ENCODE peak calls at places on chromosomes 16 and 17, in four cellular contexts. One of them, this sample, is unnamed.

GRCh38 chr16:88533945-88534641 is 36.1 kb upstream of the ZC3H18 start:
- DNase-seq in fibroblast of pulmonary artery: peak
- DNase-seq in endothelial cell: peak
- DNase-seq in progenitor cell of endocrine pancreas: peak
- DNase-seq in this sample: peak

GRCh38 chr17:83178533-83179201 is 99.3 kb downstream of the METRNL start:
- DNase-seq in progenitor cell of endocrine pancreas: no peak
- DNase-seq in endothelial cell: no peak
- DNase-seq in fibroblast of pulmonary artery: no peak
- DNase-seq in this sample: peak

GRCh38 chr16:12750554-12750918 is 53.2 kb downstream of the CPPED1 start:
- DNase-seq in endothelial cell: no peak
- DNase-seq in progenitor cell of endocrine pancreas: no peak
- DNase-seq in fibroblast of pulmonary artery: no peak
- DNase-seq in this sample: no peak

GRCh38 chr17:1574697-1575471 is 12.3 kb upstream of the PITPNA start:
- DNase-seq in fibroblast of pulmonary artery: no peak
- DNase-seq in endothelial cell: peak
- DNase-seq in progenitor cell of endocrine pancreas: no peak
- DNase-seq in this sample: no peak

GRCh38 chr16:1379054-1379862 is 27.5 kb downstream of the GNPTG start:
- DNase-seq in endothelial cell: peak
- DNase-seq in fibroblast of pulmonary artery: peak
- DNase-seq in progenitor cell of endocrine pancreas: peak
- DNase-seq in this sample: no peak

GRCh38 chr17:27544350-27545131 is 86.4 kb upstream of the LGALS9 start:
- DNase-seq in endothelial cell: no peak
- DNase-seq in progenitor cell of endocrine pancreas: no peak
- DNase-seq in fibroblast of pulmonary artery: peak
- DNase-seq in this sample: no peak

GRCh38 chr17:78993981-78994671 is 14.4 kb upstream of the LGALS3BP start:
- DNase-seq in fibroblast of pulmonary artery: no peak
- DNase-seq in progenitor cell of endocrine pancreas: no peak
- DNase-seq in endothelial cell: no peak
- DNase-seq in this sample: no peak

GRCh38 chr17:21370430-21370829 is 5.7 kb upstream of the KCNJ12 start:
- DNase-seq in progenitor cell of endocrine pancreas: no peak
- DNase-seq in fibroblast of pulmonary artery: no peak
- DNase-seq in endothelial cell: no peak
- DNase-seq in this sample: no peak

GRCh38 chr17:47621293-47622178 is 28.2 kb upstream of the KPNB1 start:
- DNase-seq in fibroblast of pulmonary artery: peak
- DNase-seq in progenitor cell of endocrine pancreas: no peak
- DNase-seq in endothelial cell: no peak
- DNase-seq in this sample: no peak

DNA sequence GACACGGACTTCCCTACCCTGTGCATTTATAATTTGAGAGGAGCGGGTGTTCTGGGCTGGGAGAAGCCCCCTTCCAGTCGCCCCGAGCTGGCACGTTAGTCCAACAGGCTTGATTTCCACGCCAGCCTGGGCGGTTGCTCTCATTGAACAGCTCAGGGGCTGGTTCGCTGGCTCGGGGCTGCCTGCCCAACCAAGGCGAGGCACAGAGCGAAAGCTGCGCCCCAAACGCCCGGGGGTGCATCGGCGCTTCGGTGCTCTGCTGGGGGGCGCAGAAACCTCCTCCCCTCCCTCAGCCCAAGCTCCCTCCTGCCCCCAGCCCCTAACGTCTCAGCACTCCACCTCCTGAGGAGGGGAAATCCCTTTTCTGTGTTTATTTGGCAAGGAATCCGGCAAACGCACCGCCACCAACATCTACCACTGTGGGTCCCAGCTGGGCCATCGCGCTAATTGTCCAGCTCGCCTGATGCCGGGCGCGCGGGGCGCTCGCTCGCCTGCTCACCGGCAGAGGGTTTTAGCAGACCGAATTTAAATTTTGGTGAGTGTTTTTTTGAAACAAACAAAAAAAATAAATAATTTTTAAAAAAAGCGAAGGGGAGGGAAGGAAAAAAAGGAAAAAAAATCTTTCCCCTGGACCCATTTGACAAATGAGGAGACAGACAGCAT is 29.5 kb upstream of the RBFOX1 start:
- DNase-seq in endothelial cell: peak
- DNase-seq in fibroblast of pulmonary artery: no peak
- DNase-seq in progenitor cell of endocrine pancreas: peak
- DNase-seq in this sample: no peak
- TF ChIP-seq CTCF in endothelial cell: no peak
- TF ChIP-seq CTCF in fibroblast of pulmonary artery: no peak
- TF ChIP-seq CTCF in progenitor cell of endocrine pancreas: peak
- TF ChIP-seq CTCF in this sample: peak

DNA sequence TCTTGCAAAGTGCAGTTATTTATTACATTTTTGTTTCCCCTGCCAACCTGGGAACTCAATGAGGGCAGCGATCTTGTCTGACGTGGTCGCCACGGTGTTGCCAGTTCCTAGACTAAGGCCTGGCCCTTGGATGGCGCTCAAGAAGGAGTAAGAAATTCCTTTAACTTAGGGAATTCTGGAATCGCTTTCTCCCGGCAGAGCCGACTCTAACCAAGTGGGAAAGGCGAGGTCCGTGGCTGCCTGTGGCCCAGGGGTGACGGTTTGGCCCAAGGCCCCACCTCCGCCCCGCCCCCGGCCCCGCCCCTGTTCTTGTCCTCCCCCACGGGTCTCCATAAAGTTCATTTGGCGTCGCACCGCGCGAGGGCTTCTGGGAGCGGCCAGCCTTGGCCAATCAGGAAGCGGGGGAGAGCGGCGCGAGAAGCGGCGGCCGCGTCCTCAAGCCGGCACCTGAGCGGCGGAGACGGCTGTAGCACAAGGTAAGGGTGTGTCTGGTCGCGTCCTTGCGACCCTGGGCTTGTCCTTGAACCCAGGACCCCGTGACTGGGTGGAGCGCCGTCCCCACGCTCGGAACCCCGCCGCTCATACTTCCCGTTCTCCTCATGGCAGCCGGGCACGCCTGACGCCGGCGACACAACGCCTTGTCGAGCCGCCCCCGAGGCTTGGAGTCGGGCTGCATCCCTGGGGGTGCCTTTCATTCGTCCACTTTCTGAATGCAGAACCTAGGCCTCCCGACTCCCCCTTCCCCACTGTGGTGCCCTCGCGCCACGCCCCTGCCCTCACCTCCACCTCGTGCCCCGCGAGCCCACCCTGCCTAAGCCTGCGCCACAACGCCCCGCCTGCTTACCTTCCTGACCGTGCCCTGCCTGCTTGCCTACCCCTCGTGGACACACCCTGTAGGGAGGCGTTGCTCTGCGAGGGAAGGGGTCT is at the start of gene NUP93:
- DNase-seq in progenitor cell of endocrine pancreas: peak
- DNase-seq in fibroblast of pulmonary artery: peak
- DNase-seq in endothelial cell: peak
- DNase-seq in this sample: peak
- TF ChIP-seq CTCF in progenitor cell of endocrine pancreas: no peak
- TF ChIP-seq CTCF in fibroblast of pulmonary artery: no peak
- TF ChIP-seq CTCF in endothelial cell: no peak
- TF ChIP-seq CTCF in this sample: no peak

DNA sequence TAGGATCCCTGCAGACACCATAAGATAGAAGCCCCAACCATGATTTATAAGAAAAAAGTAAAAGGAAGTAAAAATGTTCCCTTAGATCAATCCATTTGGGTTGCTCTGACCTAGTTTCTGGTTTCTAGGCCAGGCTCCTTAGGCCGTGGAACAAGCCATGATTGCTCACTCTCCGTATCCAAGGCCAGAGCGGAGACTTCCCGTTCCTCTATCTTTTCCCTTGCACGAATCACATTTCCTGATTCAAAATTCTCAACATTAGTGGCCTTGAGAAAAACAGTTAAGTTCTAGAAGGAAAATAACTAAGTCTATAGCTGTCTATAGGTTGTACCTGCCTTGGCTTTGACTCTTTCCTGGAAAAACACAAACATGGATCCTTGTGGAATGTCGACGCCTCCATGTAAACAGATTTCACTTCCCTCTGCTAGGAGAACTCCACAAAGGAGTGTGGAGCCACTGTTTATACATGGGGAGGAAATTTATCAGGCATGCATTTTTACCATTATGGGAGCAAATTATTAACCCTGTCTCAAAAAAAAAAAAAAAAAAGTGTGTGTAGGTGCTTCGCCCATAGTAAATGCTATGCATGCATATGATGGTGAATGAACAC is 149.6 kb downstream of the ZFHX3 start:
- DNase-seq in fibroblast of pulmonary artery: no peak
- DNase-seq in progenitor cell of endocrine pancreas: no peak
- DNase-seq in endothelial cell: no peak
- DNase-seq in this sample: no peak
- TF ChIP-seq CTCF in fibroblast of pulmonary artery: no peak
- TF ChIP-seq CTCF in progenitor cell of endocrine pancreas: no peak
- TF ChIP-seq CTCF in endothelial cell: no peak
- TF ChIP-seq CTCF in this sample: no peak

DNA sequence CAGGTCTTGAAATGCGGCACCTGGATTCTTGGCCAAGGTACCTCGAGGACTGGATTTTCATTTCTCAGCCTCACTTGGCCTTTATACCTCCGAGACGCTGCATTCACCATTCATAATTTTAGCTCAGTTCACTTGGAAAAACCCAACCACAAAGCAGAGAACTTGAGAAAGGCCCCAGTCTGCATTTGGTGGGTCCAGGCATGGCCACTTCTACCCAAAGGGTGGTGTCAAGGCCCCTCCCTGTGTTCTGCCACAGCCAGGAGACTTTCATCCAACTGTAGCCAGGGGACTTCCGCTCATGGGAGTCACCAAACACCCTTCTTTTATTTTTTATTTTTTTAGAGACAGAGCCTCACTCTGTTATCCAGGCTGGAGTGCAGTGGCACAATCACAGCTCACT is 14.7 kb upstream of the TVP23A start:
- DNase-seq in endothelial cell: no peak
- DNase-seq in fibroblast of pulmonary artery: no peak
- DNase-seq in progenitor cell of endocrine pancreas: no peak
- DNase-seq in this sample: no peak
- TF ChIP-seq CTCF in endothelial cell: no peak
- TF ChIP-seq CTCF in fibroblast of pulmonary artery: no peak
- TF ChIP-seq CTCF in progenitor cell of endocrine pancreas: no peak
- TF ChIP-seq CTCF in this sample: no peak

GRCh38 chr16:22671301-22672076 is 142.5 kb upstream of the HS3ST2 start:
- DNase-seq in progenitor cell of endocrine pancreas: no peak
- DNase-seq in endothelial cell: no peak
- DNase-seq in fibroblast of pulmonary artery: no peak
- DNase-seq in this sample: peak
- TF ChIP-seq CTCF in progenitor cell of endocrine pancreas: no peak
- TF ChIP-seq CTCF in endothelial cell: no peak
- TF ChIP-seq CTCF in fibroblast of pulmonary artery: no peak
- TF ChIP-seq CTCF in this sample: peak

GRCh38 chr16:19092653-19093410 is 20.9 kb upstream of the ITPRIPL2 start:
- DNase-seq in fibroblast of pulmonary artery: no peak
- DNase-seq in endothelial cell: no peak
- DNase-seq in progenitor cell of endocrine pancreas: no peak
- DNase-seq in this sample: no peak

GRCh38 chr16:19095699-19096098 is 18.1 kb upstream of the ITPRIPL2 start:
- DNase-seq in fibroblast of pulmonary artery: no peak
- DNase-seq in endothelial cell: no peak
- DNase-seq in progenitor cell of endocrine pancreas: no peak
- DNase-seq in this sample: no peak

GRCh38 chr16:19098173-19098572 is 15.6 kb upstream of the ITPRIPL2 start:
- DNase-seq in progenitor cell of endocrine pancreas: no peak
- DNase-seq in fibroblast of pulmonary artery: no peak
- DNase-seq in endothelial cell: no peak
- DNase-seq in this sample: no peak

GRCh38 chr16:19093631-19094541 is 19.9 kb upstream of the ITPRIPL2 start:
- DNase-seq in endothelial cell: no peak
- DNase-seq in fibroblast of pulmonary artery: no peak
- DNase-seq in progenitor cell of endocrine pancreas: no peak
- DNase-seq in this sample: no peak

DNA sequence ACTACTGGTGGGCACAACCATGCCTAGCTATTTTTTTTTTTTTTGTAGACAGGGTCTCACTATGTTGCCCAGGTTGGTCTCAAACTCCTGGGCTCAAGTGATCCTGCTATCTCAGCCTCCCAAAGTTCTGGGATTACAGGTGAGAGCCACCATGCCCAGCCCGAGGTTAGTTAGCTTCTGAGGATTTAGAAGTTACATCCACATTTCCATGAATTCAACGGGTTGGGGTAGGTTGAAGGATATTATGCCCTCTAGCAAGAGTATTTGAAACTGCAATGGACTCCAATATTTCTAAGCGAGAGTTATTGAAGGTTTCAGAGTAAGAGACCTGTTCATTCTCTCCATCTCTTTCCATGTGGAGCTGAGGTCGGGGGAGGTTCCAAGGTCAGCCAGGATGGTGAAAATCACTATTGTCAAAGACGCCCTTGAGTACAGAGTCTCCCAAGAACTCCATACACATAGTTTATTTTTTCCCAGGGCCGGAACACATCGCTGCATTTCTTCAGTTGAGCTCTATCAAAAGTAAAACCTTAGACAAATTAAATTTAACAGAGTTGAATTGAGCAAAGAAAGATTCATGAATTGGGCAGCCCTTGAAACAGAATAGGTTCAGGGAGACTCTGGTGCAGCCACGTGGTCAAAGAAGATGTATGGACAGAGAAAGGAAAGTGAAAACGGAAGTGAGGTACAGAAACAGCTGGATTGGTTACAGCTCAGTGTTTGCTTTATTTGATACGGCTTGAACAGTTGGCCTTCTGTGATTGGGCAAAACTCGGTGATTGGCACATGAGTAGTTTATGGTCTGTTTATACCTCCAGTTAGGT is 19.0 kb upstream of the ITPRIPL2 start:
- DNase-seq in fibroblast of pulmonary artery: no peak
- DNase-seq in progenitor cell of endocrine pancreas: no peak
- DNase-seq in endothelial cell: no peak
- DNase-seq in this sample: no peak
- TF ChIP-seq CTCF in fibroblast of pulmonary artery: peak
- TF ChIP-seq CTCF in progenitor cell of endocrine pancreas: no peak
- TF ChIP-seq CTCF in endothelial cell: no peak
- TF ChIP-seq CTCF in this sample: peak